ENCODE peak calls at places on chromosome 12, in eight cellular contexts. U is GM23338, Y is A549, R is GM12878, L is HCT116, C is K562, J is HepG2, Q is SK-N-SH. A is an unnamed sample. For H3K4me1, the result is how much of the 10 kb centered on the place peaks cover.

GRCh38 chr12:229441-230191 is 15.7 kb upstream of the SLC6A12 start:
- DNase-seq in U (no peak), Y (no peak), R (no peak), L (no peak), C (no peak), J (no peak), Q (no peak), A (no peak)

GRCh38 chr12:131947482-131948027 is 2.2 kb upstream of the EP400 start:
- DNase-seq in U (no peak), Y (no peak), R (no peak), L (no peak), C (no peak), J (no peak), Q (no peak), A (no peak)

GRCh38 chr12:93571360-93571853 is 1.1 kb upstream of the SOCS2 start:
- DNase-seq in U (peak), Y (peak), R (no peak), L (peak), C (peak), J (peak), Q (peak), A (no peak)

GRCh38 chr12:124744659-124745467 is 118.8 kb downstream of the SCARB1 start:
- DNase-seq in U (peak), Y (peak), R (peak), L (peak), C (peak), J (peak), Q (peak), A (no peak)

GRCh38 chr12:129825316-129825715 is 78.5 kb downstream of the TMEM132D start:
- DNase-seq in U (no peak), Y (no peak), R (no peak), L (no peak), C (no peak), J (no peak), Q (no peak), A (no peak)

GRCh38 chr12:130254476-130255276 is 83.0 kb upstream of the PIWIL1 start:
- DNase-seq in U (no peak), Y (no peak), R (no peak), L (no peak), C (no peak), J (no peak), Q (no peak), A (no peak)

GRCh38 chr12:45503887-45504286 is 225.6 kb upstream of the ARID2 start:
- DNase-seq in U (no peak), Y (no peak), R (no peak), L (no peak), C (no peak), J (no peak), Q (no peak), A (no peak)

GRCh38 chr12:48996794-48997718 is 2.1 kb downstream of the DDN start:
- DNase-seq in U (peak), Y (peak), R (no peak), L (no peak), C (peak), J (peak), Q (peak), A (no peak)

GRCh38 chr12:57491393-57492280 is 3.8 kb downstream of the MARS1 start:
- DNase-seq in U (peak), Y (peak), R (no peak), L (no peak), C (no peak), J (peak), Q (no peak), A (no peak)
- TF ChIP-seq CTCF in U (peak), Y (no peak), R (peak), L (peak), C (peak), J (no peak), Q (peak), A (peak)

DNA sequence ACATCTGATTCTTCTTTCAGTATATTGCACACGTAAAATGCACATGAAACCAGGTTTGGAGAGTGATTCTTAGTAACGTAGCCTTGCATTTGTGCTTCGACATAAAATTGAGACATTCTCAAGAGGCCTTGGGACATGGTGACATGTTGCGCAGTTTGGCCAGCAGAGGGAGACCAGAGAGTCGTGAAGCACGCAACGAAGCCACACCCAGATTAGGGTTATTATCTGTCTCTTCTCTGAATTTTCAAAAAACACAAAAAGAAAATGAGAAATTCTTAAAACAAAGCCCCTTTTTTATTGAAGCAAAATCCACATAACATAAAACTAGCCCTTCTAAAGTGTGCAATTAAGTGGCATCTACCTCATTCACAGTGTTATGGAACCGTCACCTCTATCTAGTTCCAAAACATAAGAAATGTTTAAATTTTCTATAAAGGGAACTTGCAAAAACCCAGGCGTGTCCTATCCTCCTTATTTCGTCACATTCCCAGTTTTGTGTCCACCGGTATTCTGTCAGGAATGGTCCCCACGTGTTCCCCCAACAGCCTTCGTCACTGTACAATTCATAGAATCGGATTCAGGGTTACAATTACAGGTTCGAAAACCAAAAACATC is 108.8 kb upstream of the ATF7IP start:
- DNase-seq in U (peak), Y (peak), R (no peak), L (peak), C (peak), J (peak), Q (peak), A (no peak)
- H3K4me1 ChIP-seq in U (under half), Y (under half), R (under half), L (under half), C (under half), J (half or more), Q (under half), A (under half)

DNA sequence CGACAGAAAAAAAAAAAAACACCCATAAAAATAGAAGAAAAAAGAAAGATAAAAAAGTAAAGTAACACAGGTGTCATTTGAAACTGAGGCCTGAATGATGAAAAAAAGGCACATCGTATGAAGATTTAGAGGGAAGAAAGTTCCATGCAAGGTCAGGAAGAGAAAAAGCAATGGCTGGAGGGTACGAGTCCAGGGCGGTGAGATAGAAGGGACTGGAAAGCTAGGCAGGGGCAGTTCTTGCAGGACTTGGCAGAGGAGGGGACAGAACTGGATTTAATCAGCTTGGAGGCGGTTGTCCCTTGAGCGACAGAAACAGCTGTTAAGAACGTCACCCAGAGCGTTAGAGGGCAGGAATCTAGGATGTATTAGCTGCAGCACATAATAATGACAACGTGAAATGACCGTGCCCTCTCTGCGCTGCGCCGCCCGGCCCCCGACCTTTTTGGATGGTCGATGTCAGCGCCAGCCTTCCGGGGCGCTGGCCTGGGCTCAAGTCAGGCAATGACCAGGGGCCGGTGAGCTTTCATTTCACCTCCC is 559 bp upstream of the TMEM120B start:
- DNase-seq in U (peak), Y (peak), R (no peak), L (no peak), C (no peak), J (peak), Q (no peak), A (no peak)
- TF ChIP-seq REST in U (no peak), Y (no peak), R (no peak), L (no peak), C (no peak), J (no peak), Q (no peak), A (no peak)

GRCh38 chr12:54146506-54147145 is 42.2 kb downstream of the SMUG1 start:
- DNase-seq in U (no peak), Y (no peak), R (no peak), L (no peak), C (no peak), J (no peak), Q (no peak), A (no peak)

GRCh38 chr12:54145844-54146243 is 42.9 kb downstream of the SMUG1 start:
- DNase-seq in U (no peak), Y (no peak), R (no peak), L (no peak), C (no peak), J (no peak), Q (no peak), A (no peak)

GRCh38 chr12:54148560-54149439 is 40.0 kb downstream of the SMUG1 start:
- DNase-seq in U (no peak), Y (no peak), R (no peak), L (no peak), C (no peak), J (no peak), Q (no peak), A (no peak)

GRCh38 chr12:54147606-54148005 is 41.2 kb downstream of the SMUG1 start:
- DNase-seq in U (no peak), Y (no peak), R (no peak), L (no peak), C (no peak), J (no peak), Q (no peak), A (no peak)

GRCh38 chr12:54147186-54147585 is 41.6 kb downstream of the SMUG1 start:
- DNase-seq in U (no peak), Y (no peak), R (no peak), L (no peak), C (no peak), J (no peak), Q (no peak), A (no peak)
- TF ChIP-seq CTCF in U (no peak), Y (no peak), R (no peak), L (no peak), C (no peak), J (peak), Q (no peak), A (no peak)

DNA sequence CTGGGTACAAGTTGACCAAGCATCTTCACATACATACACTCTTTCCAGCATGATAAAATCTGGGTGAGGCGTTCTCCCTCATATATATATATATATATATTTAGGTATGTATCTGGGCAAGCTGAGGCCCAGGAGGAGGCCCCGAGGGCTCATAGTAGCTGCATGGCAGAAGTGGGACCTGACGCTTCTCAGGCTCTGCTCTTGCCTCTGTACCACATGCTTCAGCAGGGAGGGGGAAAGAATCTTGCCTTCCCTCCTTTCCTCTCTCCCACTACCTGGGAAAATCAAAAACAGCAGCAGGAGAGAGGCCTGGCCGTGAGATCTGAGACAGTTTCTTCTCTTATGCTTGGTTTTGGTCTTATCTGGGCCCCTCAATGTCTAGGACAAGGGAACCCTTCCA is 9.2 kb downstream of the PPP1R1A start:
- DNase-seq in U (no peak), Y (no peak), R (no peak), L (no peak), C (no peak), J (no peak), Q (no peak), A (no peak)
- H3K4me1 ChIP-seq in U (under half), Y (under half), R (under half), L (under half), C (under half), J (under half), Q (under half), A (under half)